ENCODE peak calls at places on chromosome 19, in six cellular contexts. T is stomach, O is transverse colon, X is heart left ventricle, U is K562, B is adrenal gland. S is an unnamed sample.

GRCh38 chr19:32914879-32915278 is 45.3 kb upstream of the SLC7A9 start:
- DNase-seq in T (no peak), U (no peak), B (no peak), O (no peak), X (no peak), S (no peak)

GRCh38 chr19:28435551-28436261 is 777.2 kb downstream of the UQCRFS1 start:
- DNase-seq in U (no peak), T (no peak), O (no peak), B (peak), X (no peak), S (no peak)

GRCh38 chr19:7482584-7483439 is 6.0 kb downstream of the PEX11G start:
- DNase-seq in O (peak), X (no peak), T (no peak), B (peak), U (peak), S (no peak)

GRCh38 chr19:2168619-2169424 is 5.1 kb downstream of the DOT1L start:
- DNase-seq in T (peak), B (peak), O (peak), X (peak), U (peak), S (peak)

GRCh38 chr19:4220188-4220587 is 9.1 kb upstream of the EBI3 start:
- DNase-seq in B (no peak), U (no peak), X (no peak), O (no peak), T (no peak), S (no peak)

GRCh38 chr19:32200312-32201038 is 144.9 kb upstream of the ZNF507 start:
- DNase-seq in O (no peak), U (no peak), T (no peak), X (no peak), B (no peak), S (no peak)

GRCh38 chr19:4579389-4579788 is 19.9 kb upstream of the SEMA6B start:
- DNase-seq in B (no peak), X (no peak), O (no peak), T (no peak), U (no peak), S (no peak)

GRCh38 chr19:5170329-5170745 is 170.3 kb downstream of the PTPRS start:
- DNase-seq in X (peak), B (no peak), T (peak), O (peak), U (peak), S (no peak)

GRCh38 chr19:5063873-5064645 is 95.1 kb downstream of the KDM4B start:
- DNase-seq in O (no peak), B (no peak), U (no peak), X (no peak), T (no peak), S (no peak)

GRCh38 chr19:50661675-50662441 is 12.6 kb downstream of the C19orf81 start:
- DNase-seq in O (no peak), B (no peak), U (no peak), X (no peak), T (no peak), S (no peak)

GRCh38 chr19:49564616-49565045 is 15.7 kb downstream of the NOSIP start:
- DNase-seq in U (no peak), X (no peak), B (no peak), T (no peak), O (peak), S (no peak)

GRCh38 chr19:49256691-49257090 is 68.3 kb downstream of the SLC6A16 start:
- DNase-seq in X (no peak), O (no peak), B (no peak), T (no peak), U (no peak), S (no peak)

GRCh38 chr19:4645718-4646117 is 6.4 kb downstream of the TNFAIP8L1 start:
- DNase-seq in X (no peak), O (no peak), B (no peak), T (no peak), U (no peak), S (no peak)

GRCh38 chr19:41225238-41226052 is 6.4 kb downstream of the AXL start:
- DNase-seq in O (peak), T (peak), B (peak), X (no peak), U (peak), S (no peak)

GRCh38 chr19:50266896-50267295 is 62.3 kb downstream of the KCNC3 start:
- DNase-seq in T (peak), X (no peak), B (no peak), O (peak), U (peak), S (peak)

GRCh38 chr19:5686647-5687359 is 3.3 kb upstream of the RPL36 start:
- DNase-seq in O (peak), X (peak), B (peak), T (peak), U (peak), S (peak)

GRCh38 chr19:35539314-35539713 is 6.1 kb downstream of the GAPDHS start:
- DNase-seq in U (no peak), T (no peak), B (no peak), X (no peak), O (no peak), S (no peak)

GRCh38 chr19:43594710-43595604 is 977 bp downstream of the IRGQ start:
- DNase-seq in B (peak), O (peak), U (peak), T (peak), X (peak), S (peak)

GRCh38 chr19:50478901-50479715 is 2.5 kb upstream of the GARIN5A start:
- DNase-seq in B (no peak), T (no peak), O (no peak), X (peak), U (peak), S (no peak)

GRCh38 chr19:16670291-16670690 is 9.4 kb downstream of the TMEM38A start:
- DNase-seq in B (no peak), X (no peak), O (no peak), T (no peak), U (no peak), S (no peak)

GRCh38 chr19:17294051-17294891 is 9.0 kb downstream of the ABHD8 start:
- DNase-seq in B (peak), X (no peak), O (peak), U (peak), T (no peak), S (peak)

GRCh38 chr19:16447015-16447384 is 24.8 kb downstream of the EPS15L1 start:
- DNase-seq in O (peak), B (peak), X (peak), T (peak), U (peak), S (no peak)

GRCh38 chr19:15436012-15436825 is 13.5 kb downstream of the WIZ start:
- DNase-seq in O (no peak), U (peak), X (no peak), T (no peak), B (no peak), S (no peak)

GRCh38 chr19:30302076-30302475 is 70.1 kb upstream of the ZNF536 start:
- DNase-seq in B (no peak), O (no peak), U (no peak), X (no peak), T (no peak), S (no peak)
- TF ChIP-seq POLR2A in B (no peak), O (no peak), U (no peak), X (no peak), T (no peak), S (no peak)

GRCh38 chr19:12667903-12668302 is 1.3 kb downstream of the WDR83 start:
- DNase-seq in U (no peak), B (no peak), T (no peak), O (no peak), X (no peak), S (no peak)

GRCh38 chr19:12670159-12670928 is 3.7 kb downstream of the WDR83 start:
- DNase-seq in U (no peak), B (no peak), X (no peak), T (no peak), O (no peak), S (no peak)

GRCh38 chr19:12668937-12669271 is 2.3 kb downstream of the WDR83 start:
- DNase-seq in X (peak), O (peak), B (peak), U (peak), T (peak), S (peak)

GRCh38 chr19:12668346-12668745 is 1.7 kb downstream of the WDR83 start:
- DNase-seq in B (no peak), O (no peak), U (no peak), X (no peak), T (no peak), S (no peak)

DNA sequence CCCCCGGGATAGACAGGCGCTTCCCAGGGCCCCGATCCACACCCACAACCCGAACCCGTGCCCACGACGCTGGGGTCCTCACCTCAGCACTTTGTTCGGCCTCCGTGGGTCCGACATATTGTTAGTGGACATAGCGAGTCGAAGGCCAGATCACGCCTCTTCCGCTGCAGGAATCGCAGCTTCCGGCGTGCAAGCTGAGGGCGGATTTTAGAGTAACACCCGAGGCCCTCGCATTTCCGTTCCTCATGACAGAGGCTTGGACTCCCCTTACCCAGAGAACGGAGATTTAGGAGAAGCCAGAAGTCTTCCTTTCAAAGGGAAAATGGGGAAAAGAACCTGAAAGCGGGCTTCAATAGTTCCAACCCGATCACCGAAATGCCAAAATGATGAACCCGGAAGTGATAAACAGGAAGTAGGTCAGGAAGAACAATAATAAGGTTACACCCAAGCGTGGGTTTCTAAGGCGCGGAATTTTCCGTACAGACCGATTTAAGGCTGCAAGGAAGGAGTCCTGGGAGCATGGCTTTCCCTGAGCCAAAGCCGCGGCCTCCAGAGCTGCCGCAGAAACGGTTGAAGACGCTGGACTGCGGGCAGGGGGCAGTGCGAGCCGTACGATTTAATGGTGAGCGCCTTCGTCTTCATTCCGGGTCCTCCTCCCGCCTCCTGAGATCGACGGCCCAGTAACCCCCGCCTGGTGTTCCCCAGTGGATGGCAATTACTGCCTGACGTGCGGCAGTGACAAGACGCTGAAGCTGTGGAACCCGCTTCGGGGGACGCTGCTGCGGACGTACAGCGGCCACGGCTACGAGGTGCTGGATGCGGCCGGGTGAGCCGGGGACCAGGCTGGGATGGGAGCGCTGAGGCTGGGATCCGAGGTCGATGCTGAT is 2.9 kb downstream of the WDR83 start:
- DNase-seq in T (peak), X (peak), O (peak), U (peak), B (peak), S (peak)
- TF ChIP-seq POLR2A in T (no peak), X (no peak), O (peak), U (peak), B (peak), S (peak)

GRCh38 chr19:45097450-45097775 is 4.4 kb downstream of the PPP1R37 start:
- DNase-seq in B (no peak), T (no peak), O (no peak), X (no peak), U (no peak), S (no peak)

GRCh38 chr19:45098521-45099464 is 5.8 kb downstream of the PPP1R37 start:
- DNase-seq in X (no peak), T (peak), B (peak), U (no peak), O (no peak), S (no peak)

GRCh38 chr19:45096700-45097099 is 3.7 kb downstream of the PPP1R37 start:
- DNase-seq in O (no peak), T (no peak), B (no peak), U (no peak), X (no peak), S (no peak)

GRCh38 chr19:45099465-45100201 is 6.7 kb downstream of the PPP1R37 start:
- DNase-seq in U (no peak), O (no peak), X (no peak), B (peak), T (peak), S (peak)

GRCh38 chr19:45097776-45098520 is 5.0 kb downstream of the PPP1R37 start:
- DNase-seq in B (peak), T (peak), U (peak), O (no peak), X (no peak), S (peak)
- TF ChIP-seq POLR2A in B (no peak), T (no peak), U (no peak), O (no peak), X (no peak), S (no peak)

GRCh38 chr19:1094978-1095701 is at the start of gene POLR2E:
- DNase-seq in U (peak), B (peak), X (peak), T (peak), O (peak), S (peak)
- TF ChIP-seq POLR2A in U (peak), B (peak), X (peak), T (peak), O (peak), S (peak)

GRCh38 chr19:13538854-13539253 is 32.6 kb upstream of the CACNA1A start:
- DNase-seq in B (no peak), U (no peak), O (no peak), T (no peak), X (no peak), S (no peak)

GRCh38 chr19:13539332-13539731 is 33.1 kb upstream of the CACNA1A start:
- DNase-seq in O (no peak), X (no peak), B (no peak), T (no peak), U (no peak), S (no peak)

GRCh38 chr19:13541554-13541953 is 35.3 kb upstream of the CACNA1A start:
- DNase-seq in T (no peak), U (no peak), O (no peak), X (no peak), B (no peak), S (no peak)

GRCh38 chr19:13537454-13537853 is 31.2 kb upstream of the CACNA1A start:
- DNase-seq in X (no peak), U (peak), T (no peak), O (no peak), B (no peak), S (no peak)
- TF ChIP-seq POLR2A in X (no peak), U (no peak), T (no peak), O (no peak), B (no peak), S (no peak)

GRCh38 chr19:56398809-56399208 is 5.3 kb upstream of the ZNF583 start:
- DNase-seq in T (no peak), O (no peak), U (no peak), X (no peak), B (no peak), S (no peak)

GRCh38 chr19:56393119-56394012 is at the start of gene ZNF582:
- DNase-seq in U (peak), T (peak), B (peak), X (peak), O (peak), S (peak)
- TF ChIP-seq POLR2A in U (peak), T (no peak), B (peak), X (no peak), O (peak), S (no peak)

GRCh38 chr19:58058428-58058827 is 654 bp upstream of the ZNF135 start:
- DNase-seq in B (no peak), X (no peak), T (no peak), U (no peak), O (no peak), S (no peak)

GRCh38 chr19:58059003-58059671 is at the start of gene ZNF135:
- DNase-seq in O (peak), X (peak), B (peak), T (peak), U (no peak), S (peak)

GRCh38 chr19:58059681-58060080 is 599 bp downstream of the ZNF135 start:
- DNase-seq in B (no peak), X (no peak), T (no peak), O (no peak), U (no peak), S (no peak)

GRCh38 chr19:58056861-58057260 is 2.2 kb upstream of the ZNF135 start:
- DNase-seq in X (no peak), U (no peak), O (no peak), B (no peak), T (no peak), S (no peak)

DNA sequence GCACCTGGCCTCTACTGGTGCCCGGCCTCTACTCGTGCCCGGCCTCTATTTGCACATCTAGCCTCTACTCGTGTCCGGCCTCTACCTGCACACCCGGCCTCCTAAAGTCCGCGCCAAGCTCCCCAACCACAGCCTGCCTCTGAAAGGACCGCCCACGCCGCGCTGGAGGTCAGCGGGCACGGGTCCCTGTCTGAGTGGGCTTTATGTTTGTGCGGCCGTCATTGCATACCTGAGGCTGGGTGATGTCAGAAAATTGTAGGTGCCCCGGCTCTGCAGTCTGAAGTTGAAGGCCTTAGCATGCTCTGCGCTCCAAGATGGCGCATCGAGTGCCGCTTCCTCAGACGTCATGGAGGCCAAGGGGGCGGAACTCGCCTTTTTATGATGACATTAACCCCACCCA is 1.1 kb downstream of the ZNF135 start:
- DNase-seq in B (no peak), X (no peak), U (no peak), T (no peak), O (no peak), S (no peak)
- TF ChIP-seq POLR2A in B (no peak), X (no peak), U (no peak), T (no peak), O (no peak), S (no peak)

DNA sequence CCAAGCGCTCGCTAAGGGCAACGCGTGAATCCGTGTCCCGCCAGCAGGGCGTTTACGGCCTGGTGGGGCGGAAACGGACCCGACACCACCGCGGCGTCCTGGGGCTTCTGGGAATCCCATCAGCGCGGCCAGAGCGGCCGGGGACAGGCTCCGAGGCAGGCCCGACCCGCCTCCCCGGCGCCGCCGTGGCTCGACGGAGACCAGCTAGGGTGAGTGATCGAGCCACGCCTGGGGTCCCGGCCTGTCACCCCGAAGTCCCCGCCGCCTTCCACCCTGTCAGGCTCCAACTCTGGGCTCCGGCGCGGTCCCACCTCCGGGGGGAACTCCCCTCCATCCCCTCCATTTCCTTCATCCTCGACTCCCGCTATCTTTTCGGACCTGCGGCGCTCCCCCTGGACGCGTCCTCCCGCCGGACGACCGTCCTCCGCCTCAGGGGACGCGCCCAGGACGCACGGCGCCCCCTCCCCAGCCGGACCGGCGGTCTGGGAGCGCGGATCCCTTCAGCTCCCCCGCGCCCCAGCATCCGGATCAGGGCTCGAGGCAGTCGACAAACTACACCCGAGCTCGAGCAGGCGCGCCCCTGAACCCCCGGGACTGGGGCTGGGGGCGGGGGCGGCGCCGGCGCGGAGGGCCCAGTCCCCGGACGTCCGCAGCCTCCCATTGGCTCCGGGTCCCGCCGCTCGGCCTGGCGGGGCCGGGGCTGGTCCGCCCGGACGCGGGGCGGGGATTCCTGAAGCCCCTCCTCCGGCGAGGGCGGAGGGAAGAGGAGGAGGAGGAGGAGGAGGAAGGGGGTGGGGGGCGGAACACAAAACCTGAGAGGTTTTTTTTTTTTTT is 643 bp upstream of the BICRA start:
- DNase-seq in O (peak), X (peak), T (peak), U (peak), B (peak), S (peak)
- TF ChIP-seq POLR2A in O (peak), X (no peak), T (peak), U (peak), B (peak), S (peak)

GRCh38 chr19:52095172-52096014 is at the start of gene ZNF841:
- DNase-seq in T (peak), X (peak), U (peak), B (peak), O (peak), S (peak)
- TF ChIP-seq POLR2A in T (peak), X (no peak), U (peak), B (peak), O (peak), S (no peak)

DNA sequence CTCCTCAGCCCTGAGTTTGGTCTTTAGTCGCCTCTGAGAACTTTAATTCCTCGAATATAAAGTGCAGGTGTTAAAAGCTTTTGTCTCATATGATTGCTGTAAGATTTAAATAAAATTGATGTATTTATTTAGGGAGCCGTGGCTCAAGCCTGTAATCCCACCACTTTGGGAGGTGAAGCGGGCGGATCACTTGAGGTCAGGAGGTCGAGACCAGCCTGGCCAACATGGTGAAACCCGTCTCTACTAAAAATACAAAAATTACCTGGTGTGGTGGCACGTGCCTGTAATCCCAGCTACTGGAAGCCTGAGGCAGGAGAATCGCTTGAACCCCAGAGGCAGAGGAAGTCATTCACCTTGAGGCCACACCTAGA is 559 bp upstream of the SLC1A5 start:
- DNase-seq in X (no peak), O (no peak), B (no peak), U (no peak), T (no peak), S (no peak)
- TF ChIP-seq POLR2A in X (no peak), O (no peak), B (no peak), U (no peak), T (no peak), S (no peak)

S was measured in Peyer's patch.